ENCODE peak calls at places on chromosome 21, in four cellular contexts. One of them, this sample, is unnamed.

GRCh38 chr21:36719614-36720013 is 20.7 kb downstream of the SIM2 start:
- DNase-seq in stimulated activated CD4-positive, alpha-beta T cell treated with anti-CD3 and anti-CD28 coated beads, Interleukin-2, amount 100 ng/mL, for 24 hours: no peak
- DNase-seq in CD4-positive, alpha-beta T cell: no peak
- DNase-seq in HAP-1: no peak
- DNase-seq in this sample: no peak

GRCh38 chr21:42376338-42376982 is 10.1 kb upstream of the TFF1 start:
- DNase-seq in stimulated activated CD4-positive, alpha-beta T cell treated with anti-CD3 and anti-CD28 coated beads, Interleukin-2, amount 100 ng/mL, for 24 hours: no peak
- DNase-seq in CD4-positive, alpha-beta T cell: no peak
- DNase-seq in HAP-1: no peak
- DNase-seq in this sample: no peak

GRCh38 chr21:27134513-27134912 is 167.6 kb upstream of the ADAMTS5 start:
- DNase-seq in stimulated activated CD4-positive, alpha-beta T cell treated with anti-CD3 and anti-CD28 coated beads, Interleukin-2, amount 100 ng/mL, for 24 hours: no peak
- DNase-seq in CD4-positive, alpha-beta T cell: no peak
- DNase-seq in HAP-1: no peak
- DNase-seq in this sample: no peak

GRCh38 chr21:31084689-31085088 is 46.4 kb upstream of the KRTAP19-8 start:
- DNase-seq in stimulated activated CD4-positive, alpha-beta T cell treated with anti-CD3 and anti-CD28 coated beads, Interleukin-2, amount 100 ng/mL, for 24 hours: no peak
- DNase-seq in CD4-positive, alpha-beta T cell: no peak
- DNase-seq in HAP-1: no peak
- DNase-seq in this sample: no peak

GRCh38 chr21:35528109-35529042 is 479.3 kb upstream of the RUNX1 start:
- DNase-seq in stimulated activated CD4-positive, alpha-beta T cell treated with anti-CD3 and anti-CD28 coated beads, Interleukin-2, amount 100 ng/mL, for 24 hours: peak
- DNase-seq in CD4-positive, alpha-beta T cell: peak
- DNase-seq in HAP-1: no peak
- DNase-seq in this sample: no peak

GRCh38 chr21:40827509-40827908 is 19.4 kb downstream of the DSCAM start:
- DNase-seq in stimulated activated CD4-positive, alpha-beta T cell treated with anti-CD3 and anti-CD28 coated beads, Interleukin-2, amount 100 ng/mL, for 24 hours: no peak
- DNase-seq in CD4-positive, alpha-beta T cell: no peak
- DNase-seq in HAP-1: no peak
- DNase-seq in this sample: no peak

GRCh38 chr21:37758997-37759396 is 157.3 kb downstream of the KCNJ6 start:
- DNase-seq in stimulated activated CD4-positive, alpha-beta T cell treated with anti-CD3 and anti-CD28 coated beads, Interleukin-2, amount 100 ng/mL, for 24 hours: no peak
- DNase-seq in CD4-positive, alpha-beta T cell: no peak
- DNase-seq in HAP-1: no peak
- DNase-seq in this sample: peak

GRCh38 chr21:44800103-44800502 is 1.5 kb downstream of the UBE2G2 start:
- DNase-seq in stimulated activated CD4-positive, alpha-beta T cell treated with anti-CD3 and anti-CD28 coated beads, Interleukin-2, amount 100 ng/mL, for 24 hours: no peak
- DNase-seq in CD4-positive, alpha-beta T cell: no peak
- DNase-seq in HAP-1: peak
- DNase-seq in this sample: peak

GRCh38 chr21:42614811-42615342 is 38.5 kb upstream of the PDE9A start:
- DNase-seq in stimulated activated CD4-positive, alpha-beta T cell treated with anti-CD3 and anti-CD28 coated beads, Interleukin-2, amount 100 ng/mL, for 24 hours: peak
- DNase-seq in CD4-positive, alpha-beta T cell: peak
- DNase-seq in HAP-1: peak
- DNase-seq in this sample: peak

GRCh38 chr21:46253610-46254124 is 25.1 kb upstream of the LSS start:
- DNase-seq in stimulated activated CD4-positive, alpha-beta T cell treated with anti-CD3 and anti-CD28 coated beads, Interleukin-2, amount 100 ng/mL, for 24 hours: peak
- DNase-seq in CD4-positive, alpha-beta T cell: peak
- DNase-seq in HAP-1: no peak
- DNase-seq in this sample: no peak